ENCODE peak calls at places on chromosomes 12 and 14, in six cellular contexts. O, S, Z, J, U and R are unnamed samples.

GRCh38 chr12:91100901-91101300 is 10.4 kb downstream of the LUM start:
- DNase-seq in Z (no peak), J (no peak), S (no peak), O (no peak), U (no peak), R (no peak)

GRCh38 chr12:132213359-132214160 is 69.3 kb downstream of the NOC4L start:
- DNase-seq in J (no peak), Z (no peak), O (no peak), U (no peak), S (no peak), R (no peak)

GRCh38 chr12:132596016-132596415 is 14.4 kb downstream of the LRCOL1 start:
- DNase-seq in U (no peak), J (no peak), S (no peak), O (peak), Z (no peak), R (no peak)

GRCh38 chr12:130427381-130427887 is 89.7 kb downstream of the PIWIL1 start:
- DNase-seq in J (no peak), S (no peak), O (no peak), U (no peak), Z (no peak), R (no peak)

GRCh38 chr12:127393896-127394295 is 873.1 kb upstream of the TMEM132C start:
- DNase-seq in J (no peak), O (no peak), U (no peak), S (no peak), Z (no peak), R (no peak)

GRCh38 chr12:107330901-107331431 is 237.6 kb upstream of the CRY1 start:
- DNase-seq in O (no peak), J (no peak), U (no peak), S (no peak), Z (no peak), R (no peak)

GRCh38 chr14:91523972-91524371 is 13.9 kb upstream of the PPP4R3A start:
- DNase-seq in J (no peak), S (no peak), O (no peak), Z (no peak), U (no peak), R (no peak)

GRCh38 chr14:104086661-104087461 is 1.4 kb downstream of the ASPG start:
- DNase-seq in O (peak), U (peak), Z (no peak), S (no peak), J (no peak), R (no peak)

GRCh38 chr14:74368441-74368840 is 20.2 kb downstream of the VRTN start:
- DNase-seq in Z (no peak), J (no peak), U (no peak), S (no peak), O (no peak), R (no peak)

GRCh38 chr12:100674009-100674888 is 100.8 kb downstream of the GAS2L3 start:
- DNase-seq in U (no peak), S (no peak), O (no peak), J (no peak), Z (no peak), R (no peak)

GRCh38 chr14:23151342-23151741 is 32.1 kb downstream of the SLC7A8 start:
- DNase-seq in U (no peak), Z (no peak), J (no peak), S (no peak), O (no peak), R (no peak)

GRCh38 chr12:71799105-71799504 is 40.5 kb upstream of the TBC1D15 start:
- DNase-seq in U (no peak), Z (no peak), O (no peak), J (no peak), S (no peak), R (no peak)

GRCh38 chr12:15050664-15051063 is 77.8 kb downstream of the PDE6H start:
- DNase-seq in J (no peak), U (no peak), Z (no peak), S (no peak), O (peak), R (no peak)

GRCh38 chr14:35213869-35214387 is 78.3 kb upstream of the PSMA6 start:
- DNase-seq in S (no peak), Z (no peak), J (no peak), O (no peak), U (no peak), R (no peak)

GRCh38 chr12:52019123-52019770 is 12.5 kb downstream of the TAMALIN start:
- DNase-seq in O (no peak), Z (no peak), J (no peak), S (no peak), U (no peak), R (no peak)

GRCh38 chr14:50333010-50333409 is 20.9 kb downstream of the DMAC2L start:
- DNase-seq in U (peak), J (no peak), S (no peak), Z (no peak), O (no peak), R (no peak)

GRCh38 chr12:47736877-47737676 is 11.8 kb upstream of the ENDOU start:
- DNase-seq in O (peak), J (peak), Z (no peak), U (peak), S (peak), R (peak)

GRCh38 chr12:2970744-2971143 is 11.5 kb downstream of the TEAD4 start:
- DNase-seq in U (no peak), J (no peak), S (no peak), O (no peak), Z (no peak), R (no peak)

GRCh38 chr14:52473557-52473956 is 78.7 kb downstream of the TXNDC16 start:
- DNase-seq in U (no peak), J (no peak), S (no peak), Z (peak), O (peak), R (no peak)

GRCh38 chr12:56487448-56488040 is 417 bp downstream of the GLS2 start:
- DNase-seq in J (no peak), Z (peak), U (peak), O (peak), S (peak), R (no peak)

GRCh38 chr12:41619705-41620104 is 431.6 kb downstream of the PDZRN4 start:
- DNase-seq in J (no peak), O (no peak), S (no peak), U (no peak), Z (no peak), R (no peak)

GRCh38 chr12:85874064-85874463 is at the start of gene NTS:
- DNase-seq in U (no peak), O (peak), Z (no peak), J (no peak), S (no peak), R (no peak)

GRCh38 chr12:81779216-81779615 is 20.1 kb upstream of the PPFIA2 start:
- DNase-seq in Z (no peak), S (no peak), O (no peak), J (no peak), U (no peak), R (no peak)

DNA sequence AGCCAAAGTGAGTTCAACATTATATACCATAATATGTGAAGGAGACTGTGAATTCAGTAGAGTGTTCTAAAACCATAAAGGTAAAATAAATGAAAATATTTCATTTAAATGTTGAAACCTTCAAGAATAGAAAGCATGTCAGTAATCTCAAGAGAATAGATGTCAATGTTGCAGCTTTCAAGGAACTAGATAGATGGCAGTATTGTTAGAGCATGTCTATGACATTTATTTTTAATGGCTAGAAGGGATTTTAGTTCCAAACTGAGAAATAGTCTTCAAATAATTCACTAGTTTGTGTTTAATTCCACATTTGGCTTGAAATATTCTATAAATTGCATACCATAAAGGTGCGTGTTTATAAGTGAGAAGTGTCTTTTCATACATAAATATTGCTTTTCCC is 326.5 kb downstream of the FLRT2 start:
- DNase-seq in Z (no peak), S (no peak), O (no peak), U (no peak), J (no peak), R (no peak)
- TF ChIP-seq CTCF in Z (no peak), S (no peak), O (peak), U (no peak), J (no peak), R (no peak)

DNA sequence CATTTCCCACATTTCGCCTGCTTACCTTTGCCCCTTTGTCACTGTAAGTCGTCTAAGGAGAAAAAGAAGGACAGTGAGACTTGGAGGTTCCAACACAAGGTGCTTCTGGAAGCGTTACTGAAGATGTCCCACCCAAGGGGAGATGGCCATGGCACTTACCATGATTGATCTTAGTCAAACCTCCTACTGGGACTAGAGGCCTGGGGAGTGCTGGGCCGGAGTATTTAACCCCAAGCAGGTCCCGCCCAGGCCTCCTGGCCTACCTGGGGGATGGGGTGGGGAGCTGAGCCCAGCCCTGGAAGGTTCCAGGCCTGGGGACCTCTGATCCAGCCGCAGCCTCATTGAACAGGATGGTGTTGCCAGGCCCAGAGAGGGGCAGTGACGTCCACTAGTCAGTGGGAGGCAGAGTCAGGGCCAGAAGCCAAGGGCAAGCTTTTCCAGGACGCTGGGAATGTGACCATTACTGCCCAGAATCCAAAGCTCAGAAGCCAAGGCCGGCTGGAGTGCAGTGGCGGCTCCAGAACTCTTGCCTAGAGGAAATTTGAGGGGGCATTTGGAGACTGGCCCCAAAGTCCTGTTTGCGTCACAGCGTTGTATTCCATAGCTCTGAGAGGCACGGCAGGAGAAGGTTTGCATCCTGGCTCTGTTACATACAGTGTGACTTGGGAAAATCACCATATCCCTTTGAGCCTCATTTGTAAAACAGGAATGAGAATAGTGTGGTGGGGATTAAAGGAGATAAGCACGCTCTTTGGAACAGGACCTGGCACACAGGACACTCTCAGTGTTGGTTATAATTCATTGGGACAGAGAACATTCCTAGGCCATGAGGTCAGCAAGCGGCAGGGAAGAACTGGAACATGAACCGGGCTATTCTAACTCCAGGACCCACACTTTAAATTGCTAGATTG is at the start of gene HPD:
- DNase-seq in S (peak), O (peak), J (peak), Z (no peak), U (peak), R (peak)
- H3K4me3 ChIP-seq in S (no peak), O (no peak), J (no peak), Z (no peak), U (no peak), R (no peak)

GRCh38 chr12:26379777-26380467 is 184.5 kb downstream of the SSPN start:
- DNase-seq in U (no peak), Z (no peak), J (no peak), O (no peak), S (no peak), R (no peak)
- TF ChIP-seq CTCF in U (no peak), Z (no peak), J (no peak), O (no peak), S (no peak), R (no peak)

GRCh38 chr14:42214981-42215491 is 608.4 kb downstream of the LRFN5 start:
- DNase-seq in Z (no peak), U (no peak), O (no peak), J (peak), S (no peak), R (peak)
- H3K4me3 ChIP-seq in Z (no peak), U (no peak), O (no peak), J (no peak), S (no peak), R (no peak)

GRCh38 chr12:95608252-95609033 is 57.2 kb upstream of the USP44 start:
- DNase-seq in O (peak), S (no peak), U (peak), Z (no peak), J (peak), R (no peak)
- TF ChIP-seq CTCF in O (no peak), S (no peak), U (no peak), Z (no peak), J (no peak), R (no peak)

GRCh38 chr12:990649-991349 is at the start of gene ERC1:
- DNase-seq in O (peak), S (peak), J (peak), Z (peak), U (peak), R (peak)

GRCh38 chr12:989751-990278 is 1.2 kb upstream of the ERC1 start:
- DNase-seq in J (peak), O (peak), S (peak), U (no peak), Z (no peak), R (no peak)

GRCh38 chr12:990308-990648 is 745 bp upstream of the ERC1 start:
- DNase-seq in S (peak), J (peak), U (peak), Z (peak), O (peak), R (no peak)

GRCh38 chr12:988616-989015 is 2.4 kb upstream of the ERC1 start:
- DNase-seq in Z (no peak), U (no peak), J (no peak), O (no peak), S (no peak), R (no peak)

DNA sequence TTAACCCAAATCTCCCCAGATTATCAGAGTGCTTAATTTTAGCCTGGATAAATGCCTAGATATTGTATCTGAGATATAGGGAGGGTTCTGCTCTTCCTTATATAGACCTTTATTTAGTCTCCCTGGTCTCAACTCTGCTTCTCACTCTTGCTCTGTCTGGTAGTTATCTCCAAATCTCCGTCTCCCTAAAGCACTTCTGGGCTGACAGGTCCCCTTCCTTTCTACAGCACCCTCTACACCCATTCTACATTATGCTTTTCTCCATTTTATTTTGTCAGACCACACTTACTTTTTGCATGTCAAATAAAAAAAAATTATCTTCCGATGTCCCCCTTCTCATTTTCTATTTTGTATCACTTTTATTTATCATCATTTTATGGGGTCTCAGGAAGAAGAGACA is 2.0 kb upstream of the ERC1 start:
- DNase-seq in Z (no peak), U (no peak), O (no peak), J (no peak), S (no peak), R (no peak)
- H3K4me3 ChIP-seq in Z (no peak), U (no peak), O (peak), J (no peak), S (no peak), R (no peak)

DNA sequence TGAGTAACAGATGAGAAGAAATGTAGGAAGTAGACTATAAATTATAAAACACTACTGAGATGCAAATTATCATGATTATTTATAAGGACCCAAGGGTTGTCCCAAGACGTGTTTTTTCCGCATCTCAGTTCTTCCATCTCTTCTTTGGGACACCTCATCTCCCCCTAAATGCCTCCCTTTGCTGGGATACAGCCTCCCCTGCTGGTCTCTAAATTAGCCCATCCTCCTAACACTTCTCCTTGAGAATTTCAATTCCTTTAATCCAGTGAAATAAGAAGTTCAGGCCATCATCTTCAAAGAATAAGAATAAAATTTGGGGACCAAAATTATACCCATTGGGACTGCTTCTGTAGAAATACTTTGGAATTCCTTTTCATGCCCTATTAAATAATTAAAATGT is 667.0 kb downstream of the BCL11B start:
- DNase-seq in S (no peak), J (no peak), O (no peak), Z (no peak), U (no peak), R (no peak)
- TF ChIP-seq CTCF in S (no peak), J (no peak), O (no peak), Z (no peak), U (no peak), R (no peak)